ENCODE peak calls at places on chromosomes 16 and 17, in six cellular contexts. One of them, this sample, is unnamed.

GRCh38 chr16:3689731-3690130 is 27.6 kb downstream of the TRAP1 start:
- DNase-seq in activated T-helper 1 cell treated with anti-CD3 and anti-CD28 coated beads, Interleukin-12 subunit alpha, Interleukin-12 subunit beta, Interleukin-2, Interleukin-4 antibody, amounts not matched to agents 30 ng/mL and 10 ng/mL and 1 ng/mL, durations not matched to agents 14 hours and 24 hours and 36 hours: no peak
- DNase-seq in left cardiac atrium: no peak
- DNase-seq in A673: no peak
- DNase-seq in activated gamma-delta T cell treated with anti-CD3 and anti-CD28 coated beads, Interleukin-2, amount 50 U/mL, for 16 hours: no peak
- DNase-seq in kidney glomerular epithelial cell: no peak
- DNase-seq in this sample: peak

GRCh38 chr17:40485851-40486512 is 15.4 kb downstream of the TNS4 start:
- DNase-seq in A673: peak
- DNase-seq in left cardiac atrium: peak
- DNase-seq in activated gamma-delta T cell treated with anti-CD3 and anti-CD28 coated beads, Interleukin-2, amount 50 U/mL, for 16 hours: no peak
- DNase-seq in activated T-helper 1 cell treated with anti-CD3 and anti-CD28 coated beads, Interleukin-12 subunit alpha, Interleukin-12 subunit beta, Interleukin-2, Interleukin-4 antibody, amounts not matched to agents 30 ng/mL and 10 ng/mL and 1 ng/mL, durations not matched to agents 14 hours and 24 hours and 36 hours: no peak
- DNase-seq in kidney glomerular epithelial cell: peak
- DNase-seq in this sample: no peak

GRCh38 chr16:22955461-22956145 is 141.6 kb downstream of the HS3ST2 start:
- DNase-seq in left cardiac atrium: no peak
- DNase-seq in activated gamma-delta T cell treated with anti-CD3 and anti-CD28 coated beads, Interleukin-2, amount 50 U/mL, for 16 hours: no peak
- DNase-seq in A673: peak
- DNase-seq in kidney glomerular epithelial cell: no peak
- DNase-seq in activated T-helper 1 cell treated with anti-CD3 and anti-CD28 coated beads, Interleukin-12 subunit alpha, Interleukin-12 subunit beta, Interleukin-2, Interleukin-4 antibody, amounts not matched to agents 30 ng/mL and 10 ng/mL and 1 ng/mL, durations not matched to agents 14 hours and 24 hours and 36 hours: no peak
- DNase-seq in this sample: no peak

GRCh38 chr17:69716571-69716970 is 302.1 kb downstream of the MAP2K6 start:
- DNase-seq in activated gamma-delta T cell treated with anti-CD3 and anti-CD28 coated beads, Interleukin-2, amount 50 U/mL, for 16 hours: no peak
- DNase-seq in kidney glomerular epithelial cell: no peak
- DNase-seq in A673: no peak
- DNase-seq in left cardiac atrium: no peak
- DNase-seq in activated T-helper 1 cell treated with anti-CD3 and anti-CD28 coated beads, Interleukin-12 subunit alpha, Interleukin-12 subunit beta, Interleukin-2, Interleukin-4 antibody, amounts not matched to agents 30 ng/mL and 10 ng/mL and 1 ng/mL, durations not matched to agents 14 hours and 24 hours and 36 hours: no peak
- DNase-seq in this sample: no peak

GRCh38 chr17:28946239-28946638 is 5.1 kb downstream of the PHF12 start:
- DNase-seq in activated gamma-delta T cell treated with anti-CD3 and anti-CD28 coated beads, Interleukin-2, amount 50 U/mL, for 16 hours: no peak
- DNase-seq in kidney glomerular epithelial cell: peak
- DNase-seq in A673: peak
- DNase-seq in activated T-helper 1 cell treated with anti-CD3 and anti-CD28 coated beads, Interleukin-12 subunit alpha, Interleukin-12 subunit beta, Interleukin-2, Interleukin-4 antibody, amounts not matched to agents 30 ng/mL and 10 ng/mL and 1 ng/mL, durations not matched to agents 14 hours and 24 hours and 36 hours: no peak
- DNase-seq in left cardiac atrium: no peak
- DNase-seq in this sample: no peak

GRCh38 chr17:74233937-74234336 is 20.6 kb downstream of the TTYH2 start:
- DNase-seq in kidney glomerular epithelial cell: no peak
- DNase-seq in A673: no peak
- DNase-seq in left cardiac atrium: no peak
- DNase-seq in activated T-helper 1 cell treated with anti-CD3 and anti-CD28 coated beads, Interleukin-12 subunit alpha, Interleukin-12 subunit beta, Interleukin-2, Interleukin-4 antibody, amounts not matched to agents 30 ng/mL and 10 ng/mL and 1 ng/mL, durations not matched to agents 14 hours and 24 hours and 36 hours: no peak
- DNase-seq in activated gamma-delta T cell treated with anti-CD3 and anti-CD28 coated beads, Interleukin-2, amount 50 U/mL, for 16 hours: no peak
- DNase-seq in this sample: no peak

GRCh38 chr17:61398721-61399130 is 917 bp upstream of the TBX2 start:
- DNase-seq in activated gamma-delta T cell treated with anti-CD3 and anti-CD28 coated beads, Interleukin-2, amount 50 U/mL, for 16 hours: no peak
- DNase-seq in A673: no peak
- DNase-seq in activated T-helper 1 cell treated with anti-CD3 and anti-CD28 coated beads, Interleukin-12 subunit alpha, Interleukin-12 subunit beta, Interleukin-2, Interleukin-4 antibody, amounts not matched to agents 30 ng/mL and 10 ng/mL and 1 ng/mL, durations not matched to agents 14 hours and 24 hours and 36 hours: no peak
- DNase-seq in kidney glomerular epithelial cell: no peak
- DNase-seq in left cardiac atrium: no peak
- DNase-seq in this sample: no peak

GRCh38 chr17:58385359-58385899 is 31.9 kb downstream of the RNF43 start:
- DNase-seq in activated gamma-delta T cell treated with anti-CD3 and anti-CD28 coated beads, Interleukin-2, amount 50 U/mL, for 16 hours: no peak
- DNase-seq in activated T-helper 1 cell treated with anti-CD3 and anti-CD28 coated beads, Interleukin-12 subunit alpha, Interleukin-12 subunit beta, Interleukin-2, Interleukin-4 antibody, amounts not matched to agents 30 ng/mL and 10 ng/mL and 1 ng/mL, durations not matched to agents 14 hours and 24 hours and 36 hours: no peak
- DNase-seq in kidney glomerular epithelial cell: no peak
- DNase-seq in left cardiac atrium: no peak
- DNase-seq in A673: no peak
- DNase-seq in this sample: no peak

GRCh38 chr17:5509482-5509881 is 23.1 kb downstream of the MIS12 start:
- DNase-seq in kidney glomerular epithelial cell: no peak
- DNase-seq in left cardiac atrium: no peak
- DNase-seq in A673: no peak
- DNase-seq in activated gamma-delta T cell treated with anti-CD3 and anti-CD28 coated beads, Interleukin-2, amount 50 U/mL, for 16 hours: no peak
- DNase-seq in activated T-helper 1 cell treated with anti-CD3 and anti-CD28 coated beads, Interleukin-12 subunit alpha, Interleukin-12 subunit beta, Interleukin-2, Interleukin-4 antibody, amounts not matched to agents 30 ng/mL and 10 ng/mL and 1 ng/mL, durations not matched to agents 14 hours and 24 hours and 36 hours: no peak
- DNase-seq in this sample: no peak

GRCh38 chr16:78925071-78925714 is 675.3 kb downstream of the MAF start:
- DNase-seq in activated gamma-delta T cell treated with anti-CD3 and anti-CD28 coated beads, Interleukin-2, amount 50 U/mL, for 16 hours: no peak
- DNase-seq in kidney glomerular epithelial cell: no peak
- DNase-seq in activated T-helper 1 cell treated with anti-CD3 and anti-CD28 coated beads, Interleukin-12 subunit alpha, Interleukin-12 subunit beta, Interleukin-2, Interleukin-4 antibody, amounts not matched to agents 30 ng/mL and 10 ng/mL and 1 ng/mL, durations not matched to agents 14 hours and 24 hours and 36 hours: no peak
- DNase-seq in left cardiac atrium: peak
- DNase-seq in A673: peak
- DNase-seq in this sample: no peak

GRCh38 chr17:63140255-63140654 is 174.2 kb downstream of the TANC2 start:
- DNase-seq in activated gamma-delta T cell treated with anti-CD3 and anti-CD28 coated beads, Interleukin-2, amount 50 U/mL, for 16 hours: no peak
- DNase-seq in A673: peak
- DNase-seq in activated T-helper 1 cell treated with anti-CD3 and anti-CD28 coated beads, Interleukin-12 subunit alpha, Interleukin-12 subunit beta, Interleukin-2, Interleukin-4 antibody, amounts not matched to agents 30 ng/mL and 10 ng/mL and 1 ng/mL, durations not matched to agents 14 hours and 24 hours and 36 hours: no peak
- DNase-seq in left cardiac atrium: no peak
- DNase-seq in kidney glomerular epithelial cell: no peak
- DNase-seq in this sample: no peak

GRCh38 chr17:50037321-50038107 is 18.4 kb upstream of the ITGA3 start:
- DNase-seq in activated T-helper 1 cell treated with anti-CD3 and anti-CD28 coated beads, Interleukin-12 subunit alpha, Interleukin-12 subunit beta, Interleukin-2, Interleukin-4 antibody, amounts not matched to agents 30 ng/mL and 10 ng/mL and 1 ng/mL, durations not matched to agents 14 hours and 24 hours and 36 hours: no peak
- DNase-seq in left cardiac atrium: peak
- DNase-seq in A673: no peak
- DNase-seq in kidney glomerular epithelial cell: peak
- DNase-seq in activated gamma-delta T cell treated with anti-CD3 and anti-CD28 coated beads, Interleukin-2, amount 50 U/mL, for 16 hours: no peak
- DNase-seq in this sample: no peak

GRCh38 chr16:57899771-57900661 is 70.9 kb downstream of the CNGB1 start:
- DNase-seq in A673: peak
- DNase-seq in left cardiac atrium: peak
- DNase-seq in activated T-helper 1 cell treated with anti-CD3 and anti-CD28 coated beads, Interleukin-12 subunit alpha, Interleukin-12 subunit beta, Interleukin-2, Interleukin-4 antibody, amounts not matched to agents 30 ng/mL and 10 ng/mL and 1 ng/mL, durations not matched to agents 14 hours and 24 hours and 36 hours: peak
- DNase-seq in activated gamma-delta T cell treated with anti-CD3 and anti-CD28 coated beads, Interleukin-2, amount 50 U/mL, for 16 hours: peak
- DNase-seq in kidney glomerular epithelial cell: peak
- DNase-seq in this sample: peak